ENCODE peak calls at places on chromosomes 7 and 10, in five cellular contexts. H is prostate gland, N is endothelial cell of umbilical vein, E is stomach, B is SK-N-SH. Z is an unnamed sample.

GRCh38 chr7:8217200-8218068 is 44.5 kb downstream of the ICA1 start:
- DNase-seq in H (peak; percentile 68), B (peak; percentile 28), N (peak; percentile 67), E (no peak), Z (peak; percentile 88)

GRCh38 chr10:30384791-30385201 is 35.7 kb upstream of the MTPAP start:
- DNase-seq in B (peak; percentile 68), E (no peak), N (no peak), H (no peak), Z (peak; percentile 79)

GRCh38 chr7:27762062-27762461 is 22.1 kb downstream of the TAX1BP1 start:
- DNase-seq in N (no peak), H (no peak), B (no peak), E (no peak), Z (no peak)

GRCh38 chr7:30656611-30657010 is 25.6 kb downstream of the CRHR2 start:
- DNase-seq in H (no peak), B (no peak), N (no peak), E (no peak), Z (no peak)

GRCh38 chr10:51691135-51691534 is 8.3 kb downstream of the CSTF2T start:
- DNase-seq in B (no peak), N (no peak), H (no peak), E (peak; percentile 57), Z (no peak)

GRCh38 chr10:115827650-115828049 is 445.4 kb downstream of the GFRA1 start:
- DNase-seq in N (no peak), H (no peak), E (no peak), B (no peak), Z (no peak)

GRCh38 chr10:72074413-72075183 is 13.8 kb downstream of the SPOCK2 start:
- DNase-seq in E (no peak), B (no peak), N (no peak), H (no peak), Z (no peak)

GRCh38 chr7:138838166-138838565 is 40.2 kb upstream of the ATP6V0A4 start:
- DNase-seq in B (no peak), E (no peak), H (no peak), N (no peak), Z (peak; percentile 51)

GRCh38 chr7:37411444-37412034 is 37.1 kb downstream of the ELMO1 start:
- DNase-seq in N (no peak), E (no peak), H (no peak), B (no peak), Z (no peak)

GRCh38 chr7:76225379-76225778 is 23.7 kb downstream of the SRRM3 start:
- DNase-seq in E (no peak), H (no peak), N (peak; percentile 15), B (no peak), Z (peak; percentile 85)

GRCh38 chr7:2018786-2019692 is 213.7 kb downstream of the MAD1L1 start:
- DNase-seq in H (no peak), E (no peak), B (peak; percentile 43), N (peak; percentile 37), Z (no peak)

GRCh38 chr7:22202141-22202540 is 154.8 kb downstream of the RAPGEF5 start:
- DNase-seq in B (peak; percentile 30), N (no peak), H (no peak), E (no peak), Z (no peak)

GRCh38 chr10:130394832-130395231 is 258.6 kb downstream of the GLRX3 start:
- DNase-seq in N (no peak), E (peak; percentile 10), B (no peak), H (no peak), Z (no peak)

GRCh38 chr7:94393251-94393758 is 1.4 kb upstream of the COL1A2 start:
- DNase-seq in B (no peak), E (no peak), N (no peak), H (no peak), Z (peak; percentile 65)

GRCh38 chr10:87626422-87626892 is 33.2 kb upstream of the PAPSS2 start:
- DNase-seq in N (no peak), B (no peak), E (no peak), H (no peak), Z (peak; percentile 63)

GRCh38 chr10:18822156-18822555 is 162.9 kb downstream of the ARL5B start:
- DNase-seq in E (no peak), H (no peak), N (no peak), B (no peak), Z (peak; percentile 74)

GRCh38 chr7:2632717-2633537 is 1.1 kb downstream of the TTYH3 start:
- DNase-seq in E (peak; percentile 52), N (peak; percentile 61), H (peak; percentile 37), B (peak; percentile 80), Z (no peak)

GRCh38 chr10:123891147-123892011 is at the start of gene CPXM2:
- DNase-seq in H (no peak), E (no peak), B (no peak), N (no peak), Z (peak; percentile 75)

GRCh38 chr10:14062528-14063260 is 268.0 kb downstream of the FRMD4A start:
- DNase-seq in B (no peak), H (no peak), E (no peak), N (no peak), Z (no peak)

GRCh38 chr10:21095494-21096055 is 198.5 kb upstream of the NEBL start:
- DNase-seq in N (no peak), B (no peak), H (no peak), E (no peak), Z (no peak)

GRCh38 chr7:36281945-36282727 is 107.5 kb upstream of the ANLN start:
- DNase-seq in E (no peak), B (no peak), H (no peak), N (no peak), Z (no peak)

GRCh38 chr10:102016416-102016815 is 39.6 kb downstream of the ARMH3 start:
- DNase-seq in B (no peak), H (no peak), N (peak; percentile 59), E (no peak), Z (no peak)

GRCh38 chr7:1817061-1817712 is 147.1 kb downstream of the ELFN1 start:
- DNase-seq in B (no peak), H (no peak), N (no peak), E (no peak), Z (no peak)

GRCh38 chr10:73647211-73647874 is 6.1 kb upstream of the MYOZ1 start:
- DNase-seq in H (peak; percentile 40), E (peak; percentile 57), N (peak; percentile 28), B (peak; percentile 96), Z (peak; percentile 98)

GRCh38 chr10:79084012-79084971 is 15.5 kb downstream of the ZMIZ1 start:
- DNase-seq in H (peak; percentile 58), B (peak; percentile 59), N (peak; percentile 95), E (peak; percentile 93), Z (peak; percentile 68)

GRCh38 chr7:117808273-117808868 is 64.9 kb downstream of the CTTNBP2 start:
- DNase-seq in H (peak; percentile 58), E (peak; percentile 27), B (no peak), N (no peak), Z (no peak)

GRCh38 chr7:112086496-112087254 is 119.5 kb downstream of the DOCK4 start:
- DNase-seq in B (no peak), H (no peak), N (no peak), E (no peak), Z (no peak)

GRCh38 chr7:55365103-55365679 is at the start of gene LANCL2:
- DNase-seq in B (peak; percentile 83), E (peak; percentile 50), N (peak; percentile 62), H (peak; percentile 36), Z (peak; percentile 72)

GRCh38 chr7:158017226-158018060 is 570.2 kb downstream of the PTPRN2 start:
- DNase-seq in N (no peak), H (no peak), E (peak; percentile 27), B (no peak), Z (no peak)

GRCh38 chr10:30092151-30092790 is 32.9 kb upstream of the JCAD start:
- DNase-seq in N (no peak), B (no peak), H (no peak), E (no peak), Z (no peak)

GRCh38 chr7:63887031-63887430 is 111.6 kb upstream of the ZNF722 start:
- DNase-seq in H (no peak), E (no peak), N (no peak), B (no peak), Z (no peak)

GRCh38 chr10:85735997-85736396 is 630.6 kb downstream of the GRID1 start:
- DNase-seq in N (no peak), B (no peak), E (no peak), H (no peak), Z (no peak)

GRCh38 chr10:104300002-104300735 is 31.2 kb downstream of the GSTO2 start:
- DNase-seq in N (peak; percentile 96), H (no peak), B (no peak), E (no peak), Z (no peak)

GRCh38 chr10:126208736-126209317 is 179.4 kb downstream of the ADAM12 start:
- DNase-seq in H (no peak), E (no peak), B (no peak), N (peak; percentile 3), Z (no peak)

DNA sequence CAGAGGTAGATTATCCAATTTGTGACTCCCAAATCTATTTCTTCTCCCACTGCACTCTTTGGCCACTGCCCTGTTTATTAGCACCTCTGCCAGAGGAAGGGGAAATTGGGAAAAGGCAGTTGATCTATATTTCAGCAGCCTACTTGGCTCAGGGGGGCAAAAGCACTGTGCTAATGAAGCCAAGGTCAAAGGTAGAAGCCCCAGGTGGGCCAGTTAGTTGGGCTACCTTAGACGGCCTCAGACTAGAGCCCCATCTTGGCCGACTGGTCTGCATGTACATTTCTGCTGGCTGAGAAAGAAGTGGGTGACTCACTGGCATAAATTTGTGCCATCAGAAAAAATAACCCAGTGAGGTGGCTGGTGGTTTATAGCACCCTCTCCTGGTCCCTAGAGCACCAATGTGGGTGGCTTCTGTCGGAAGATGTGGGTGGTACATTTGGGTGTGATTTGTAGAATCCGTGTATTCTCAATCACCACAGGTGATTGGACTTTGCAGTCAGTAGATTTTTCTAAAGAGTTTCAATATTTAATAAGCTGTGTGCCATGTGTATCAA is 293.3 kb upstream of the MKI67 start:
- DNase-seq in E (no peak), H (no peak), B (no peak), N (no peak), Z (no peak)
- TF ChIP-seq POLR2AphosphoS5 in E (no peak), H (no peak), B (no peak), N (no peak), Z (no peak)

DNA sequence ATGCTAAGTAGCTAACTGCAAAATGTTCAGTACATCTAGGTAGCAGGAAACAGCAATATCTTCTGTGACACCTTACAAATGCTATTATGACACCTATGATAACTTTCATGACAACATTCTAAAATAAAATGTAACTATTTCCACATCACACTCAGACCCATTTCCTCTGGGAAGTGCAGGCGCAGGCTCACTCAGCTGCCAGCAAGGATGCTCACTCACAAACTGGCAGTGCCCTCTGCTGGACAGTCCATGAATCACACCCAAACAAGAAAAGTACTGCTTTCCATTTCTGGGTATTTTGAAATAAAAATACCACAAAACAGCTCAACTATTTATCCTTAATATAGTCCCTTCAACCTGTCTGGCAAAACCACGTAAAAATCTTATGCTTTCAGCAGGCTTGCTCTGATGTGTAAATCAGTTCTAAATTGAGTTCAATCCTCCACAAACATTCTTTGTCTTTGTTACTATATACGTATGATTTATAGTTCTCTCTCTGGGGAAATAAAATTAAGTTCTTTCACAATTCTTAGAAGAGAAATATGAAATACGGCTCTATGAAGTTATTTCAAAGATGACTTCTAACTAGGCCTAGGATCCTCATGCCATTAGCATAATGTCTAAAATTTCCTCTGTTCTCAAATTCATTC is 176.6 kb downstream of the PARD3 start:
- DNase-seq in H (peak; percentile 79), B (peak; percentile 72), E (peak; percentile 84), N (peak; percentile 88), Z (peak; percentile 89)
- TF ChIP-seq POLR2AphosphoS5 in H (peak; percentile 54), B (no peak), E (peak; percentile 68), N (no peak), Z (no peak)

GRCh38 chr10:62459072-62459471 is 84.9 kb downstream of the ZNF365 start:
- DNase-seq in N (no peak), H (no peak), E (no peak), B (no peak), Z (no peak)
- TF ChIP-seq POLR2AphosphoS5 in N (no peak), H (no peak), E (peak; percentile 44), B (peak; percentile 92), Z (no peak)

GRCh38 chr7:143393267-143394041 is 12.3 kb downstream of the ZYX start:
- DNase-seq in E (no peak), B (no peak), H (no peak), N (no peak), Z (no peak)
- TF ChIP-seq POLR2AphosphoS5 in E (no peak), B (peak; percentile 85), H (no peak), N (no peak), Z (no peak)